ENCODE peak calls at places on chromosomes 11 and 22, in seven cellular contexts. J is CD8-positive, alpha-beta T cell; H is fibroblast of mammary gland; E is suprapubic skin; C is heart left ventricle; L is kidney; K is A549. M is an unnamed sample.

GRCh38 chr11:7665473-7666291 is 7.6 kb downstream of the CYB5R2 start:
- DNase-seq in E (peak), L (peak), J (peak), K (peak), C (peak), H (peak), M (peak)

GRCh38 chr11:108973402-108974119 is 308.7 kb downstream of the DDX10 start:
- DNase-seq in E (no peak), K (peak), L (no peak), J (no peak), H (peak), C (no peak), M (no peak)

GRCh38 chr22:22599248-22599647 is 40.2 kb upstream of the PRAME start:
- DNase-seq in K (no peak), L (no peak), C (no peak), J (no peak), H (no peak), E (no peak), M (no peak)

GRCh38 chr11:104352036-104352435 is 188.1 kb upstream of the PDGFD start:
- DNase-seq in J (no peak), E (no peak), K (no peak), C (no peak), L (no peak), H (no peak), M (no peak)

GRCh38 chr22:22957090-22957489 is 69.5 kb downstream of the IGLL5 start:
- DNase-seq in J (no peak), L (no peak), K (no peak), C (no peak), E (no peak), H (no peak), M (no peak)

GRCh38 chr22:42560781-42561180 is 7.0 kb downstream of the SERHL2 start:
- DNase-seq in J (no peak), E (no peak), L (no peak), C (no peak), K (no peak), H (peak), M (no peak)

GRCh38 chr22:43889366-43890253 is 2.2 kb downstream of the PNPLA5 start:
- DNase-seq in H (peak), L (peak), C (no peak), K (no peak), J (no peak), E (no peak), M (no peak)

GRCh38 chr11:73402834-73403185 is 26.6 kb downstream of the RELT start:
- DNase-seq in J (no peak), C (no peak), L (no peak), H (no peak), E (no peak), K (no peak), M (no peak)

GRCh38 chr11:119094816-119095065 is 6.9 kb downstream of the DPAGT1 start:
- DNase-seq in K (no peak), H (peak), L (peak), E (peak), J (peak), C (peak), M (peak)

GRCh38 chr11:101478587-101479375 is 105.0 kb downstream of the TRPC6 start:
- DNase-seq in L (no peak), C (no peak), J (no peak), H (no peak), E (no peak), K (no peak), M (no peak)

GRCh38 chr11:10414181-10414580 is 40.9 kb upstream of the AMPD3 start:
- DNase-seq in K (no peak), J (no peak), C (no peak), H (peak), L (no peak), E (no peak), M (no peak)

GRCh38 chr22:30969532-30970355 is 679 bp downstream of the TUG1 start:
- DNase-seq in J (peak), L (no peak), C (peak), K (peak), E (no peak), H (peak), M (peak)

GRCh38 chr11:126561327-126561893 is 205.9 kb downstream of the ST3GAL4 start:
- DNase-seq in L (no peak), J (no peak), H (peak), E (no peak), C (peak), K (no peak), M (no peak)

GRCh38 chr11:96470521-96470920 is 80.7 kb downstream of the JRKL start:
- DNase-seq in C (no peak), L (no peak), K (no peak), E (no peak), H (no peak), J (no peak), M (no peak)

GRCh38 chr11:96474263-96474662 is 84.5 kb downstream of the JRKL start:
- DNase-seq in J (no peak), E (no peak), H (no peak), K (no peak), C (no peak), L (no peak), M (no peak)

GRCh38 chr11:96466607-96467006 is 76.8 kb downstream of the JRKL start:
- DNase-seq in E (no peak), K (no peak), L (no peak), C (no peak), J (no peak), H (no peak), M (no peak)

DNA sequence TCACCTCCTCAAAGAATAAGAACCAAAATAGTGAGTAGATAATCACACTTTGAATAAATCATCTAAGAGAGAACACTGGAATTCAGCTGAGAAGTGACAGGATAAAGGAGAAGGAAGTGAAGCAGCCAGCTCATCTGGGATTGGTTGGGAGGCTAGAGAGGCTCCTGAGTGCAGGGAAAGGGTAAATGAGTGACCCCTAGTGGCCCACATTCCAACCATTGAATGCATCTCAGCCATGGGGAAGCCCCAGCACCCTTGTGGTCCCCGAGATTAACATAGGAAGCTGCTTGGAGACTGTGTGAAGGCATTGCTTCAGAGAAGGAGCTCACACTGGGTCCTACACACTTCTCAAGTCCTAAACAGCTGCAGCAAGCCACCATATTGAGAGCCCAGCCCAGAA is 82.3 kb downstream of the JRKL start:
- DNase-seq in L (no peak), C (no peak), J (no peak), E (no peak), K (no peak), H (no peak), M (no peak)
- TF ChIP-seq CTCF in L (no peak), C (no peak), J (no peak), E (no peak), K (no peak), H (no peak), M (no peak)

GRCh38 chr11:128157423-128158298 is 429.7 kb downstream of the ETS1 start:
- DNase-seq in E (no peak), K (peak), H (peak), J (peak), C (peak), L (no peak), M (no peak)

GRCh38 chr11:128152796-128153696 is 434.3 kb downstream of the ETS1 start:
- DNase-seq in H (no peak), K (no peak), L (no peak), J (no peak), E (no peak), C (no peak), M (no peak)

GRCh38 chr11:128153697-128154048 is 433.7 kb downstream of the ETS1 start:
- DNase-seq in J (no peak), E (no peak), C (no peak), K (no peak), L (no peak), H (no peak), M (no peak)

GRCh38 chr11:128156486-128156885 is 430.9 kb downstream of the ETS1 start:
- DNase-seq in K (no peak), C (no peak), H (no peak), J (no peak), E (no peak), L (no peak), M (no peak)

DNA sequence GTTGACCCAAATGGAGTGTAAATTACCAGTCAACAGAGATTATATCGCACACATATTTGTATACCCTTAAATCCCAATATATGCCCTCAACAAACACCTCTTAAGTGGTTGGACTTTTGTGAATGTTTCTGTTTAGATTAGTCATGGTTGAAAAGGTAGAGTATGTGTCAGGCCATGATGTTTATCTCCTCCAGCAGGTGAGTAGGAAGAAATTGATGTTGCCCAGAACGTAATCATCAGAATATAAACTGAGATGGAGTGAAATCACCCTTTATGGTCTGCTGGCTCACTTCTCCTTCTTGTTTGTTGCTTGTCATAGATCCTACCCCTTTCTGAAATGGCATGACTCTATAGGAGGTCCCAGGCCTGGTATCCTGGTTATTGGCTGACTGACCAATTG is 431.8 kb downstream of the ETS1 start:
- DNase-seq in H (no peak), E (no peak), J (no peak), K (no peak), C (no peak), L (no peak), M (no peak)
- TF ChIP-seq CTCF in H (no peak), E (no peak), J (no peak), K (no peak), C (no peak), L (no peak), M (no peak)

GRCh38 chr11:61699737-61700160 is 19.6 kb downstream of the DAGLA start:
- DNase-seq in L (peak), K (no peak), H (no peak), J (no peak), E (no peak), C (peak), M (no peak)

GRCh38 chr11:61700221-61700620 is 20.0 kb downstream of the DAGLA start:
- DNase-seq in H (peak), K (peak), J (no peak), E (no peak), C (no peak), L (peak), M (peak)

GRCh38 chr11:61700720-61701119 is 20.5 kb downstream of the DAGLA start:
- DNase-seq in J (no peak), L (no peak), H (no peak), E (no peak), C (no peak), K (no peak), M (no peak)

GRCh38 chr11:61702701-61703312 is 22.6 kb downstream of the DAGLA start:
- DNase-seq in H (no peak), C (no peak), L (no peak), J (no peak), K (no peak), E (no peak), M (no peak)

DNA sequence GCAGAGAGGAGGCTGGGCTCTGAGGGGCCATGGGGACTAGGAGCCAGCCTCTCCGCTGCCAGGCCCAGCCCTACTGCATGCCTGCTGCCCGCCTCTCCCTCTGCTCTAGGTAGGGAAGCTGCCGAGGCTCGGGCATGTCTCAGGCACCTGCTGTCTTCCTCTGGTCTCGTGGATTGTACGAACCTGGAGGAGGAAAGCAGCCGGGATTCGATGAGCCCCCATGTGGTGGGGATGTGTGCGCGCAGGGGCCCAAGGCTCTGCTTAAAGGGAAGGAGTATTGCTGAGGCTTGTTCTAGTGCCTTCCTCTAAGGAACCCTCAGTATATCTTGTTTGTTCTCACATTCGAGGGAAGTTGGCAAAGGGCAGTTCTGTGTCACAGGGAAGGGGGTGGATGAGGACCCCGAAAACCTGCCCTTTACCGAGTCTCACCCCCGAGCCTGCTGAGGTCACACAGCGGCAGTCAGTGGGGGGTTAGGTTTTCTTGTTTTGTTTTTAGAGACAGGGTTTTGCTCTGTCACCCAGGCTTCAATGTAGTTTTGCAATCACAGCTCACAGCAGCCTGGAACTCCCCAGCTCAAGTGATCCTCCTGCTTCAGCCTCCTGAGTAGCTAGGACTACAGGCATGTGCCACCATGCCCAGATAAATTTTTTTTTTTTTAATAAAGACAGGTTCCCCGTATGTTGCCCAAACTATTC is 21.3 kb downstream of the DAGLA start:
- DNase-seq in H (no peak), C (no peak), K (no peak), E (no peak), L (no peak), J (no peak), M (peak)
- TF ChIP-seq CTCF in H (peak), C (no peak), K (peak), E (no peak), L (no peak), J (no peak), M (peak)

GRCh38 chr11:83951521-83951920 is 665.4 kb upstream of the CCDC90B start:
- DNase-seq in C (no peak), K (no peak), J (no peak), L (no peak), E (no peak), H (peak), M (no peak)

GRCh38 chr11:83957038-83957900 is 671.1 kb upstream of the CCDC90B start:
- DNase-seq in J (no peak), E (no peak), C (no peak), K (no peak), H (no peak), L (no peak), M (no peak)

DNA sequence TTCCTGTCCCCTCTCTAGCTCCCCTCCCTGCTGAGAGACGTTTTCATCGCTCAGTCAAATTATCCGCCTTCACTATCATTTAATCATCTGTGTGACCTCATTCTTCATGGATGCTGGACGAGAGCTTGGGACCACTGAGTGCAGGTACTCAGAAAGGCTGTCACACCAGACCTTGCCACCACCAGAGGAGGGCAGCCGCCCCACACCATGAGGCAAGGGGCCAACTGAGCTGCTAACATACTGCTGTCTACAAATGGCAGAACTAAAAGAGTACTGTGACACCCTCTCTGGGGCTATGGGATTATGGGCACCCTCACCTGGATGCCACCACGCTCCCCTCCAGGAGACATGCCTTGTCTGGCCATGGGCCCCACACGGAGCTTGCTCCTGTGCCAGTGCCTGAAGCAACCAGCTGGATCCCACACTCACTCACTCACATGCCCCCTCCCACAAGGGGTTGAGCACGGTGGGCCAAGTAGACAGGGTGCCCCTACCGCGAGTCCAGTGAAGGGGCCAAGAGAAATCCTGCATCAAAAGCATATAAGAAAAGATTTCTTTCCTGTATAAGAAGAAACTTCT is 670.0 kb upstream of the CCDC90B start:
- DNase-seq in C (no peak), J (no peak), H (no peak), K (no peak), E (no peak), L (peak), M (no peak)
- TF ChIP-seq CTCF in C (no peak), J (no peak), H (no peak), K (no peak), E (no peak), L (no peak), M (no peak)

DNA sequence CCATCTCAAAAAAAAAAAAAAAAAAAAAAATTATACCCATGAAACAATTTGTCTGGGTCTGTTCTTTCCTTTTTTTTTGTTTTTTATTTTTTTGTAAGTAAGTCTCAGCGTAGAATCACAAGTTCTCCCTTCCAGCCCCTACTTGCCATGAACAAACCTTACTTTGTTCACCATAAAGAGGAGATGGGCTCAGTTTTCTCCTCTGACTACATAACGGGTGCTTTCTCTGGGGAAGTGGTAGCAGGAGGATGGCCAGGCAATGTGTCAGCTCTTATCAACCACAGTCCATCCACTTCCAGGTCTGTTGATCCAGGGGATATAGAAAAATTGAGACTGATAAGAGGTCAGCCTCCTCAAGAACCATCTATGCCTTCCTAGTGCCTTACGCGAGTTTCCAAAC is 11.0 kb downstream of the ASCC2 start:
- DNase-seq in J (no peak), K (no peak), H (no peak), C (no peak), E (no peak), L (no peak), M (no peak)
- TF ChIP-seq CTCF in J (no peak), K (no peak), H (no peak), C (no peak), E (no peak), L (no peak), M (no peak)

DNA sequence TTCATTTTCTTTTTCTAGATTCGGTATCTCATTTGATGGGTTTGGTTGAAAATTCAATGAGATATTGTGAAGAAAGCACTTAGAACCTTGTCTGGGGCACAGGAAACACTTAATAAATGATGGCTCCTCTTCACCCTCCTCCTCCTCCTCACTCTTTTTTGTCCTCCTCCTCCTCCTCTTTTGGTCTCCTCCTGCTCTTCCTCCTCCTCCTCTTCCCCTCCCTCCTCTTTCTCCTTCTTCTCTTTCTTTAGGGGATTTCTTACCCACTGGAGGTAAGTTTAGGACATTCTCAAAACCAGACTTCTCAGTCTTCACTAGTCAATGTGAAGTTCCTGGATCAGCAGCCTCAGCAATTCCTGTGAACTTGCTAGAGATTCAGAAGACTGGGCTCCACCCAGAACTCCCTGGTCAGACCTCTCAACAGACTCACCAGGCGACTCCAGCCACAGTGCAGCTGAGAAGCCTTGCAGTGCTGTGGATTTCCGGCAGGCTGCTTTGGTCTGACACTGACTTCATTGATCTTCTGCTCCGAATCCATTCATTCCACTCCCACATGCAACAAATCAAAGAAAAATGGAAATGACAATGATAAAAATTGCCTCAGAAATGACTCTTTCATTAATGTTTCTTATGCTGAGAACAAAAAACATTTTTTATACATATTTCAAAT is 368.6 kb upstream of the B3GAT1 start:
- DNase-seq in J (no peak), E (no peak), H (no peak), L (no peak), K (no peak), C (no peak), M (no peak)
- TF ChIP-seq CTCF in J (no peak), E (no peak), H (no peak), L (no peak), K (no peak), C (no peak), M (no peak)

GRCh38 chr11:1014276-1014675 is 22.2 kb downstream of the MUC6 start:
- DNase-seq in J (no peak), H (no peak), C (no peak), E (no peak), L (no peak), K (no peak), M (no peak)
- TF ChIP-seq CTCF in J (no peak), H (no peak), C (no peak), E (no peak), L (no peak), K (no peak), M (no peak)

DNA sequence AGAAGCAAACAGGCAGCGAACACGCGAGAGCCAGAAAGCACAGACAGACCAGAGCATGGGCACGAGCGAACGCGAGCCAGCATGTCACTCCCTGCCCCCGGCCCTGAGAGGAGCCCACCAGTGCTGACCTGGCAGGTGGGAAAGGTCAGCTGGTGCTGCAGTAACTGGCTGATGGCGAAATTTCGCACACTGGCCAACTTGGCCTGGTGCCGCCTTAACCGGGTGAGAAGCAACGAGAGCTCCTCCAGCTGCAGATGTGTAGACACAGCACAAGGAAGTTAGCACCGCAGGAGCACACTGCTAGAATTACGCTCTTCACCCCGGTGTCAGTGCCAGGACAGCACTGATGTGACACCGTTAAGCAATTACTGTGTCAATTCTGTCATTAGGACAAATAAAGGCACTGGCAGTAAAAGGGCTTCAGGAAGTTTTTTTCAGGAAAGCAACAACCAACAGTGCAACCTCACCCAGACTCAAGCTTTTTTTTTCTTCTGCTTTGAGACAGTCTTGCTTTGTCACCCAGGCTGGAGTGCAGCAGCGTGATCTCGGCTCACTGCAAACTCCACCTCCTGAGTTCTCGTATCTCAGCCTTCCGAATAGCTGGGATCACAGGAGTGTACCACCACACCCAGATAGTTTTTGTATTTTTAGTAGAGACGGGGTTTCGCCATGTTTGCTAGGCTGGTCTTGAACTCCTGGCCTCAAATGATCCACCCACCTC is 76.8 kb downstream of the C11orf58 start:
- DNase-seq in J (no peak), L (no peak), E (peak), H (peak), K (no peak), C (peak), M (peak)
- TF ChIP-seq CTCF in J (no peak), L (no peak), E (peak), H (no peak), K (no peak), C (no peak), M (no peak)

GRCh38 chr11:130808541-130808940 is 107.7 kb downstream of the SNX19 start:
- DNase-seq in H (no peak), L (no peak), C (no peak), J (no peak), E (no peak), K (no peak), M (no peak)
- TF ChIP-seq CTCF in H (no peak), L (no peak), C (no peak), J (no peak), E (no peak), K (no peak), M (no peak)